ENCODE peak calls at places on chromosomes 11 and 22, in five cellular contexts. Q, G, J, Z and E are unnamed samples.
A peak's percentile ranks its signal among the peaks of the same experiment; 100 is the strongest.

GRCh38 chr22:42717197-42717967 is 3.3 kb downstream of the A4GALT start:
- DNase-seq in J (no peak), G (no peak), Q (no peak), Z (no peak), E (no peak)

GRCh38 chr11:72669527-72669926 is 4.7 kb downstream of the PDE2A start:
- DNase-seq in Q (no peak), G (no peak), J (no peak), Z (no peak), E (no peak)

GRCh38 chr22:39527481-39527961 is 5.0 kb downstream of the RPS19BP1 start:
- DNase-seq in G (no peak), Q (peak; percentile 56), J (no peak), Z (peak; percentile 76), E (no peak)

GRCh38 chr11:16801288-16801980 is 63.0 kb downstream of the C11orf58 start:
- DNase-seq in J (no peak), Q (no peak), Z (no peak), G (no peak), E (no peak)

GRCh38 chr11:64152841-64153691 is 12.8 kb downstream of the MACROD1 start:
- DNase-seq in G (peak; percentile 98), Q (peak; percentile 51), J (no peak), Z (peak; percentile 71), E (peak; percentile 96)

GRCh38 chr11:78377625-78378418 is 39.8 kb downstream of the GAB2 start:
- DNase-seq in J (no peak), Z (peak; percentile 32), Q (no peak), G (no peak), E (no peak)

GRCh38 chr11:132604446-132604845 is 927.9 kb downstream of the OPCML start:
- DNase-seq in Z (no peak), J (no peak), G (no peak), Q (no peak), E (no peak)

GRCh38 chr11:26849009-26849408 is 127.1 kb upstream of the SLC5A12 start:
- DNase-seq in Q (no peak), Z (no peak), G (no peak), J (no peak), E (no peak)

GRCh38 chr11:100928426-100928825 is 201.2 kb downstream of the PGR start:
- DNase-seq in Q (no peak), G (no peak), Z (no peak), J (no peak), E (no peak)

GRCh38 chr22:20963201-20964052 is 3.6 kb upstream of the AIFM3 start:
- DNase-seq in Q (no peak), G (no peak), J (no peak), Z (no peak), E (no peak)

GRCh38 chr11:71432761-71433647 is 15.2 kb downstream of the DHCR7 start:
- DNase-seq in J (no peak), G (no peak), Z (no peak), Q (peak; percentile 7), E (no peak)

GRCh38 chr11:64298966-64299846 is 952 bp upstream of the CATSPERZ start:
- DNase-seq in J (no peak), Q (no peak), Z (peak; percentile 57), G (no peak), E (no peak)

GRCh38 chr11:114259124-114259526 is 37.1 kb upstream of the NNMT start:
- DNase-seq in J (no peak), G (no peak), Q (peak; percentile 17), Z (no peak), E (no peak)

GRCh38 chr22:46968359-46968740 is 205.9 kb downstream of the TBC1D22A start:
- DNase-seq in Q (no peak), Z (no peak), J (no peak), G (no peak), E (no peak)

GRCh38 chr22:46967445-46968358 is 205.3 kb downstream of the TBC1D22A start:
- DNase-seq in J (no peak), Q (no peak), G (no peak), Z (no peak), E (no peak)

GRCh38 chr22:46969961-46970360 is 207.5 kb downstream of the TBC1D22A start:
- DNase-seq in Q (no peak), J (no peak), G (no peak), Z (no peak), E (no peak)

GRCh38 chr22:46969491-46969890 is 207.0 kb downstream of the TBC1D22A start:
- DNase-seq in Q (no peak), Z (no peak), J (no peak), G (peak; percentile 61), E (peak; percentile 73)

GRCh38 chr22:46968848-46969247 is 206.4 kb downstream of the TBC1D22A start:
- DNase-seq in J (no peak), Q (no peak), Z (no peak), G (no peak), E (no peak)
- TF ChIP-seq POLR2AphosphoS5 in J (no peak), Q (no peak), Z (no peak), G (no peak), E (no peak)

GRCh38 chr11:67396258-67396581 is 4.4 kb downstream of the RAD9A start:
- DNase-seq in G (no peak), Z (no peak), Q (no peak), J (no peak), E (no peak)

GRCh38 chr11:67398661-67399563 is 2.7 kb downstream of the PPP1CA start:
- DNase-seq in Q (no peak), J (no peak), Z (no peak), G (no peak), E (no peak)

GRCh38 chr11:67397536-67397935 is 4.1 kb downstream of the PPP1CA start:
- DNase-seq in J (no peak), Z (no peak), Q (no peak), G (no peak), E (no peak)

GRCh38 chr11:67396587-67397398 is 4.9 kb downstream of the PPP1CA start:
- DNase-seq in Q (no peak), J (no peak), Z (no peak), G (no peak), E (no peak)

DNA sequence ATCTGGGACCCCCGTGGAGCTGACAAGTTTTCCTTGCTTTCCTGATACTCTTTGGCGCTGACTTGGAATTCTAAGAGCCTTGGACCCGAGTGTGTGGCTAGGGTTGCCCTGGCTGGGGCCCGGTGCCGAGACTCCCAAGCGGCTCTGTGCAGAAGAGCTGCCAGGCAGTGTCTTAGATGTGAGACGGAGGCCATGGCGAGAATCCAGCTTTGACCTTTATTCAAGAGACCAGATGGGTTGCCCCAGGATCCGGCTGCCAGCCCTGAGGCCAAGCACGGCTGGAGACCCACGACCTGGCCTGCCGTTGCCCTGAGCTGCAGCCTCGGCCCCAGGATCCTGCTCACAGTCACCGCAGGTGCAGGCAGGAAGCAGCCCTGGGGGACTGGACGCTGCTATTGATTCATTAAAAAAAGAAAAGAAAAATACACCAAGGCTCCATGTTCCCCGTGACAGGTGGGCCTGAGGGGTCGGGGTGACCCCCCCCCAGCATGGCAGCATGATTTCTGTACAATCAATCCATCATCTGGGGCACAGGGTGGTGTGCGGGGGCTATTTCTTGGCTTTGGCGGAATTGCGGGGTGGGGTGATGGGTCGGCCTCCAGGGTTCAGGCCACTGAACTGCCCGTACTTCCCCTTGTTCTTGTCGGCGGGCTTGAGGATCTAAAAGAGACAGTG is 3.5 kb downstream of the PPP1CA start:
- DNase-seq in Z (no peak), Q (no peak), G (no peak), J (no peak), E (no peak)
- TF ChIP-seq POLR2AphosphoS5 in Z (no peak), Q (no peak), G (no peak), J (no peak), E (no peak)

GRCh38 chr11:117210620-117211019 is 11.4 kb downstream of the TAGLN start:
- DNase-seq in Q (no peak), J (no peak), Z (no peak), G (no peak), E (no peak)
- TF ChIP-seq POLR2AphosphoS5 in Q (no peak), J (no peak), Z (no peak), G (no peak), E (no peak)

GRCh38 chr11:133995066-133995465 is 38.3 kb upstream of the IGSF9B start:
- DNase-seq in J (no peak), Q (no peak), Z (no peak), G (no peak), E (no peak)

GRCh38 chr11:133996671-133997070 is 39.9 kb upstream of the IGSF9B start:
- DNase-seq in G (no peak), Z (no peak), Q (no peak), J (no peak), E (no peak)

GRCh38 chr11:133993107-133993506 is 36.3 kb upstream of the IGSF9B start:
- DNase-seq in G (no peak), Q (no peak), J (no peak), Z (no peak), E (no peak)

GRCh38 chr11:133992121-133992520 is 35.4 kb upstream of the IGSF9B start:
- DNase-seq in Q (no peak), G (no peak), Z (no peak), J (no peak), E (no peak)

DNA sequence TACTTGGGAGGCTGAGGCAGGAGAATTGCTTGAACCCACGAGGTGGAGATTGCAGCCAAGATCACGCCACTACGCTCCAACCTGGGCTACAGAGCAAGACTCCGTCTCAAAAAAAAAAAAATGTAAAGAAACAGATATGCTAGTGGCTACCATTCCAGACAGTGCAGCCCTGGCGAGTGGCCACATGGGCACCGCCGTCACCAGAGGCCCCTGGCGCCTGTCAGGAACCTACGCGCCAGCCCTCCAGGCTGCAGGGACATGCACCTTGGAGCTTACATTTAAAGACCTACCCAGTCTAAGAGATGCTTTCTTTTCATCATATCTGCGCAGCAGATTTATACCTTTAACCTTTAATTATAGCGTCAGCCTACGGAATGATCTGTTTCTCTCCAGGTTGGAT is 37.2 kb upstream of the IGSF9B start:
- DNase-seq in Q (no peak), G (no peak), J (no peak), Z (no peak), E (no peak)
- TF ChIP-seq POLR2AphosphoS5 in Q (no peak), G (no peak), J (no peak), Z (no peak), E (no peak)

DNA sequence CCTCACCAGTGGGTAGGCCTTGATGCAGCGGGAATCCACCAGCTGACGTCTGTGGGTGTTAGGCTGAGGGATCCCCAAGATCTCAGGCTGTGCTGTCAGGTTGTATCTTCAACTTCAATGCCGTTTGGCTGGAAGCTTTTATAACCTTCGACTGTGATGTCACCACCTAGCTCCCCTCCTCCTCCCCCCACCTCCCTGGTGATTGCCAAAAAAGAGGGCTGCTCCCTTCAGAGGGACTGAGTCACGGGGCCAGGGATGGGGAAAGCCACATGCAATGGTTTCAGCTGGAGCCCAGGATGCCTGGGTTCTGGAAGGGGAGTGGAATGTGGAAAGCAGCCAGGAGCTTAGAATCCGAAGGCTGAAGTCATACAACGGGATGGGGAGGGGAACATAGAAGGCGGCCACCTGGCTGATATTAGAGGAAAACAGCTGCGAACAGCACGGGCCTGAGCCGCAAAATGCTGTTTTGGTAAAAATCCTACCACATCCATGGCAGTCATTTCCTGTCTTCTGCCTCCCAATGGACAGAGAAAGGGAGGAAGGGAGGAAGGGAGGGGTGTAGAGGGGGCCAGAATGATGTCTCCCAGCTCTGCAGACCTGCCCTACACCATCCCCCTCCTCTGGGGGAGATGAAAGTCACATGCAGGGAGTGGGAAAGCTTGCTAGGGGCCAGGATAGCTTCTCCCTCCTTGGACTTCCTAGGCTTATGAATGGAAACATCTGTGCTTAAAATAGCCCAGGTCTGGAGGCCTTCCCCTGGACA is at the start of gene LRRN4CL:
- DNase-seq in G (no peak), Z (peak; percentile 67), J (no peak), Q (no peak), E (no peak)
- TF ChIP-seq POLR2AphosphoS5 in G (no peak), Z (peak; percentile 27), J (no peak), Q (no peak), E (no peak)